ENCODE peak calls at places on chromosomes 12 and 14, in five cellular contexts. Q is K562, U is HEK293T, J is SK-N-SH, M is GM12878. O is an unnamed sample.
A peak's percentile ranks its signal among the peaks of the same experiment; 100 is the strongest.

GRCh38 chr14:65144170-65144569 is 41.9 kb upstream of the MAX start:
- DNase-seq in Q (no peak), U (no peak), J (no peak), M (no peak), O (no peak)

GRCh38 chr12:47033797-47034555 is 45.4 kb upstream of the PCED1B start:
- DNase-seq in Q (no peak), U (no peak), J (no peak), M (no peak), O (no peak)

GRCh38 chr12:80195143-80195726 is 95.9 kb downstream of the OTOGL start:
- DNase-seq in Q (no peak), U (peak; percentile 58), J (peak; percentile 6), M (no peak), O (peak; percentile 16)

GRCh38 chr12:3795096-3795799 is 42.3 kb upstream of the CRACR2A start:
- DNase-seq in Q (no peak), U (no peak), J (no peak), M (no peak), O (peak; percentile 19)

GRCh38 chr12:78863482-78864427 is 819 bp upstream of the SYT1 start:
- DNase-seq in Q (no peak), U (peak; percentile 61), J (peak; percentile 75), M (no peak), O (no peak)

GRCh38 chr14:91996951-91997371 is 42.9 kb downstream of the TRIP11 start:
- DNase-seq in Q (peak; percentile 14), U (peak; percentile 27), J (peak; percentile 19), M (no peak), O (peak; percentile 48)

GRCh38 chr14:71143391-71144290 is 236.4 kb downstream of the PCNX1 start:
- DNase-seq in Q (peak; percentile 25), U (no peak), J (no peak), M (no peak), O (peak; percentile 85)

GRCh38 chr14:94994245-94994644 is 163.1 kb downstream of the DICER1 start:
- DNase-seq in Q (no peak), U (no peak), J (no peak), M (no peak), O (no peak)

GRCh38 chr12:104651812-104652211 is 195.1 kb downstream of the CHST11 start:
- DNase-seq in Q (no peak), U (no peak), J (no peak), M (no peak), O (no peak)

GRCh38 chr14:55274144-55274543 is 2.9 kb downstream of the FBXO34 start:
- DNase-seq in Q (no peak), U (no peak), J (no peak), M (no peak), O (no peak)

GRCh38 chr14:68521557-68521901 is 271.3 kb downstream of the ZFP36L1 start:
- DNase-seq in Q (no peak), U (no peak), J (no peak), M (no peak), O (peak; percentile 70)
- TF ChIP-seq FOXM1 in Q (no peak), U (no peak), J (no peak), M (no peak), O (no peak)

GRCh38 chr14:69877492-69877891 is 1.7 kb upstream of the SMOC1 start:
- DNase-seq in Q (peak; percentile 27), U (peak; percentile 42), J (peak; percentile 61), M (no peak), O (no peak)

GRCh38 chr14:69878251-69878650 is 965 bp upstream of the SMOC1 start:
- DNase-seq in Q (no peak), U (no peak), J (no peak), M (no peak), O (no peak)

GRCh38 chr14:69880851-69881250 is 1.6 kb downstream of the SMOC1 start:
- DNase-seq in Q (no peak), U (peak; percentile 17), J (peak; percentile 46), M (no peak), O (no peak)

GRCh38 chr14:69880051-69880487 is 853 bp downstream of the SMOC1 start:
- DNase-seq in Q (no peak), U (peak; percentile 71), J (no peak), M (no peak), O (peak; percentile 46)

DNA sequence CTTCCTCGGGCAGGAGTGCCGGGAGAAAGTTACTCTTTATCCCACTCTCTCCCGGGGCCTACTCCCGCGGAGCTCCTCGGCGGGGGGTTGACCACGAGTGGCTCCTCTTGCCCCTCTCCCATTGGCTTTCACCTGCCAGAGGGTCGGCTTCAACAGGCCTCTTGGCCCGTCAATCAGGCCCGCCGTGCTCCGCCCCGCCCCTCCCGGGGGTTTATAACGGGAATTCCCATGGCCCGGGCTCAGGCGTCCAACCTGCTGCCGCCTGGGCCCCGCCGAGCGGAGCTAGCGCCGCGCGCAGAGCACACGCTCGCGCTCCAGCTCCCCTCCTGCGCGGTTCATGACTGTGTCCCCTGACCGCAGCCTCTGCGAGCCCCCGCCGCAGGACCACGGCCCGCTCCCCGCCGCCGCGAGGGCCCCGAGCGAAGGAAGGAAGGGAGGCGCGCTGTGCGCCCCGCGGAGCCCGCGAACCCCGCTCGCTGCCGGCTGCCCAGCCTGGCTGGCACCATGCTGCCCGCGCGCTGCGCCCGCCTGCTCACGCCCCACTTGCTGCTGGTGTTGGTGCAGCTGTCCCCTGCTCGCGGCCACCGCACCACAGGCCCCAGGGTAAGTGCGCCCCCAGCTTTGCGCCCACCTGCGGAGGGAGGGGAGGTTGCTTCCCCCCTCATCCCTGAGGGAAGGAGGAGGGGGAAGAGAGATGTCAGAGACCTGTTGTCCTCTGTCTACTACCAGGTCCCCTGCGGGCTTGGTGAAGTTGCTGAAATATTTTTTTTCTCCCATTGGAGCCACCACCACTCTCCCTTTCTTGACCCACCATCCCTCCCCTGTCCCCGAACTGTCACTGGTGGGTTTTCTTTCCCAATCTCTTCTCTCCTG is at the start of gene SMOC1:
- DNase-seq in Q (peak; percentile 16), U (peak; percentile 93), J (peak; percentile 87), M (no peak), O (peak; percentile 84)
- TF ChIP-seq FOXM1 in Q (no peak), U (no peak), J (no peak), M (no peak), O (no peak)

GRCh38 chr12:97595936-97596335 is 133.3 kb downstream of the RMST start:
- DNase-seq in Q (no peak), U (no peak), J (no peak), M (no peak), O (no peak)
- TF ChIP-seq FOXM1 in Q (no peak), U (no peak), J (no peak), M (no peak), O (no peak)

GRCh38 chr12:33581613-33582122 is 142.0 kb upstream of the SYT10 start:
- DNase-seq in Q (no peak), U (no peak), J (no peak), M (no peak), O (no peak)
- TF ChIP-seq FOXM1 in Q (no peak), U (no peak), J (no peak), M (no peak), O (no peak)

DNA sequence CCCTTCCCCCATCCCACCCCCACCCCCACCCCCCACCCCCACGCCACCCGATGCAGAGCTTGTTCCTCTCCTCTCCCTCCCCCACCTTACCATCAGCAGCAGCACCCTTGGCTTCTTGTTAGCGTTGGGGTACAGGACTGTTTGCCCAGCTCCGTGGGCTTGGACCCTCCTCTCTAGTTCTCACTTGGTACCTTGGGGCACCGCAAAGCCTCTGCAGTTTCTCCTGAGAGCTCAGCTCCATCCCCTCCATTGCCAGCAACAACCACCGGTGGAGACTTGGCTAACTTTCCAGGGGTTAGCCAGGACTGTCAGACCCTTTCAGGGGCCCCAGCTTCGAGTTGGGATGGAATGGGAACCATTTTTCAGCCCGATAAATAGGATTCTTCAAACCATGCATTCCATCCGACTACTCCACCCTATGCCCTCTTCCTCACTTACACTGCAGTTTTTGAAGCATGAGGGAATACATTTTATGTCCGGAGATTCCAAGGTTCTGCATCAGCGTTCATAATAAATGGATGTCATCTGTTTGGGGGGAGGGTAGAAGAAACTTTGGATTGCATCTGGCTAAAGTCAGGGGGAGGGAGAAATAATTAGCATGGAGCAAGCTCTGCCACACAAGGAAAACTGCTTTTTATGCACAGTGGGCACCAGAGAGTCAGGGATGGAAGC is 1.1 kb downstream of the SCN8A start:
- DNase-seq in Q (no peak), U (no peak), J (peak; percentile 19), M (no peak), O (no peak)
- TF ChIP-seq FOXM1 in Q (no peak), U (no peak), J (no peak), M (no peak), O (no peak)

DNA sequence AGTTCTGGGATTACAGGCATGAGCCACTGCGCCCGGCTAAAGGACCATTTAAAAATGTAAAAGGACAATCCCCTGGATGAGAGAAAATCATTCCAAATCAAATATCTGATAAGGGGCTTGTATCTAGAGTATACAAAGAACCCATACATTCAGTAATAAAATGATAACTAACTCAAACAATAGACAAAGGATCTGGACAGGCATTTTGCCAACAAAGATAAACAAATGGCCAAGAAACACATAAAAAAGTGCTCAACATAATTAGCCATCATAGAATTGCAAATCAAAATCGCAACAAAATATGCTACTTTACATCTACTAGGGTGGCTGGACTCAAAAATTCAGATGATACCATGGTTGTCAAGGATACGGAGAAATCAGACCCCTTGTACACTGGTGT is 8.5 kb upstream of the BICD1 start:
- DNase-seq in Q (no peak), U (no peak), J (no peak), M (no peak), O (no peak)
- TF ChIP-seq FOXM1 in Q (no peak), U (no peak), J (no peak), M (no peak), O (no peak)

GRCh38 chr14:21047378-21047781 is 5.2 kb downstream of the RNASE7 start:
- DNase-seq in Q (no peak), U (no peak), J (no peak), M (no peak), O (no peak)

GRCh38 chr14:21053184-21054122 is 4.2 kb upstream of the RNASE8 start:
- DNase-seq in Q (no peak), U (no peak), J (no peak), M (no peak), O (peak; percentile 50)

GRCh38 chr14:21048638-21049037 is 6.5 kb downstream of the RNASE7 start:
- DNase-seq in Q (no peak), U (no peak), J (no peak), M (no peak), O (peak; percentile 78)

GRCh38 chr14:21050597-21050996 is 7.0 kb upstream of the RNASE8 start:
- DNase-seq in Q (no peak), U (no peak), J (no peak), M (no peak), O (no peak)

GRCh38 chr14:21049263-21049662 is 7.1 kb downstream of the RNASE7 start:
- DNase-seq in Q (no peak), U (no peak), J (no peak), M (no peak), O (no peak)
- TF ChIP-seq FOXM1 in Q (no peak), U (no peak), J (no peak), M (no peak), O (no peak)

DNA sequence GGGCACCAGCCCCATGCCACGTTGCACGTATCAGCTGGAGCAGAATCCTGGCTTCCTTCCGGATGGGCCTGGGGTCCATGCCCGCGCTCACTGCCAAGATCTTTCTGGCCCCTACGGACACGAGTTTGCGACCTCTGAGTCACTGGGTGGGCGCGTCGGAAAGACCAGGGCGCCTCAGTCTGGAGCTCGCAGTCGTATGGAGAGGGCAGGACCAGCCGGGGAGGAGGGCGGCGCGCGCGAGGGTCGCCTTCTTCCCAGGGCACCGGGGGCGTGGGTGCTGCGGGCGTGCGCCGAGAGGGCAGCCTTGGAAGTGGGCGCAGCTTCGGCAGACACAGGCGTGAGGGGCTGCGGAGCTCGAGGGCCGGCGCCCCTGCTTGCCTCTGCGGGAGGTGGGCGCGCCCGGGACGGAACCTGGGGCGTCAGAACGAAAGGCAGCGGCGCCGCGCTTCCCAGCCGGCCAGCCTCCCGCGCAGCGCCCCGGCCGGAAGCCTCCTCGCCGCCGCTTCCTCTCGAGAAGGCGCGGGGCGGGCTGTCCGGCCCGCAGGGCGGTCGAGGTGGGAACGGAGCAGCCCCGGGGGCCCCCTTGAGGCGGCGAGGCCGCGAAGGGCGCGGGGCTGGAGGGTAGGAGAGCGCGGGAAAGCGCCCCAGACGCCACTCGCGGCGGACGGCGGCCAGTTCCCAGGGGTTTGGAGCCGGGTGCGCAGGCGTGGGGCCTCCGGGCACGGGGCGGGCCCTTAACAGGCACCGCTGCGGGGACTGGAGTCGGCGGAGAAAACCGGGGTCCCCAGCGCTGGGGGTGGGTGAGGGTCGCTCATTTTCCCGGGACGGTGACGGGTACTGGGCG is at the start of gene ARL6IP4:
- DNase-seq in Q (peak; percentile 87), U (peak; percentile 73), J (peak; percentile 91), M (no peak), O (no peak)
- TF ChIP-seq FOXM1 in Q (no peak), U (no peak), J (peak; percentile 27), M (no peak), O (no peak)